ENCODE peak calls at places on chromosomes 11 and 22, in seven cellular contexts. V is Panc1, I is HepG2, R is GM23338, B is GM12878, O is upper lobe of left lung, F is K562. P is an unnamed sample.

GRCh38 chr11:20661850-20662249 is 7.5 kb upstream of the NELL1 start:
- ATAC-seq in V (no peak), O (no peak), F (no peak), R (no peak), B (no peak), I (no peak), P (no peak)

GRCh38 chr11:11461473-11461872 is 108.4 kb upstream of the CSNK2A3 start:
- ATAC-seq in F (no peak), O (no peak), I (no peak), V (no peak), B (no peak), R (no peak), P (peak)

GRCh38 chr11:35943294-35943693 is 568 bp upstream of the LDLRAD3 start:
- ATAC-seq in I (no peak), F (no peak), O (no peak), B (no peak), R (no peak), V (no peak), P (no peak)

GRCh38 chr22:38104084-38104483 is 6.4 kb downstream of the BAIAP2L2 start:
- ATAC-seq in I (no peak), V (no peak), B (peak), F (peak), O (no peak), R (peak), P (no peak)

GRCh38 chr11:94822080-94822479 is 53.9 kb downstream of the AMOTL1 start:
- ATAC-seq in I (no peak), O (no peak), F (no peak), R (no peak), V (no peak), B (no peak), P (no peak)

GRCh38 chr11:111935331-111936044 is 1.7 kb upstream of the DIXDC1 start:
- ATAC-seq in I (peak), R (no peak), O (no peak), V (no peak), F (no peak), B (no peak), P (peak)

GRCh38 chr11:11966354-11966741 is 42.1 kb downstream of the DKK3 start:
- ATAC-seq in V (no peak), F (no peak), R (no peak), I (no peak), O (no peak), B (no peak), P (no peak)

GRCh38 chr11:33376331-33377099 is 119.3 kb downstream of the HIPK3 start:
- ATAC-seq in V (peak), O (no peak), R (peak), I (peak), F (no peak), B (peak), P (peak)

GRCh38 chr11:117020873-117021564 is 77.2 kb downstream of the SIK3 start:
- ATAC-seq in B (peak), R (no peak), I (peak), F (peak), V (no peak), O (no peak), P (no peak)

GRCh38 chr11:16813141-16813540 is 74.7 kb downstream of the C11orf58 start:
- ATAC-seq in F (no peak), I (no peak), R (no peak), V (no peak), O (no peak), B (no peak), P (no peak)

GRCh38 chr22:19748991-19749665 is 11.4 kb upstream of the TBX1 start:
- ATAC-seq in I (no peak), R (no peak), O (no peak), V (no peak), B (no peak), F (peak), P (no peak)

GRCh38 chr22:37588540-37589215 is 8.8 kb upstream of the LGALS2 start:
- ATAC-seq in V (no peak), I (peak), R (no peak), O (no peak), F (no peak), B (peak), P (no peak)

GRCh38 chr11:29452131-29452530 is 564.7 kb downstream of the KCNA4 start:
- ATAC-seq in B (no peak), F (no peak), O (no peak), I (no peak), R (no peak), V (no peak), P (no peak)

GRCh38 chr11:43736502-43737193 is 56.1 kb downstream of the HSD17B12 start:
- ATAC-seq in F (no peak), V (no peak), I (no peak), B (peak), O (no peak), R (peak), P (no peak)

GRCh38 chr11:1825039-1825740 is 9.6 kb upstream of the SYT8 start:
- ATAC-seq in V (peak), I (peak), R (peak), F (peak), B (peak), O (peak), P (no peak)

GRCh38 chr11:133841279-133842043 is 3.9 kb downstream of the SPATA19 start:
- ATAC-seq in O (no peak), I (no peak), F (no peak), B (no peak), R (peak), V (no peak), P (no peak)

GRCh38 chr11:134923441-134923840 is 511.4 kb upstream of the B3GAT1 start:
- ATAC-seq in I (no peak), V (no peak), B (no peak), R (no peak), O (no peak), F (no peak), P (no peak)

GRCh38 chr11:57405271-57405890 is 14.9 kb upstream of the PRG2 start:
- ATAC-seq in O (no peak), V (no peak), I (no peak), F (no peak), B (no peak), R (no peak), P (no peak)

GRCh38 chr11:26947379-26947844 is 46.5 kb upstream of the FIBIN start:
- ATAC-seq in F (no peak), B (no peak), R (no peak), I (no peak), V (no peak), O (peak), P (peak)

GRCh38 chr11:103398829-103399228 is 289.6 kb downstream of the DYNC2H1 start:
- ATAC-seq in O (no peak), B (no peak), I (no peak), V (no peak), F (no peak), R (no peak), P (no peak)

GRCh38 chr22:33677536-33677935 is 242.7 kb downstream of the LARGE1 start:
- ATAC-seq in I (no peak), O (no peak), B (no peak), V (no peak), F (no peak), R (no peak), P (no peak)

GRCh38 chr11:46048198-46048597 is 73.1 kb downstream of the PHF21A start:
- ATAC-seq in I (no peak), F (no peak), O (no peak), B (no peak), R (no peak), V (no peak), P (no peak)

GRCh38 chr11:46050065-46050464 is 71.2 kb downstream of the PHF21A start:
- ATAC-seq in I (no peak), V (no peak), O (peak), B (no peak), R (peak), F (no peak), P (peak)

GRCh38 chr11:46050652-46051051 is 70.6 kb downstream of the PHF21A start:
- ATAC-seq in F (no peak), B (no peak), R (no peak), O (no peak), V (no peak), I (no peak), P (no peak)

GRCh38 chr11:46051102-46051501 is 70.2 kb downstream of the PHF21A start:
- ATAC-seq in O (no peak), R (no peak), F (no peak), B (no peak), I (no peak), V (no peak), P (no peak)

DNA sequence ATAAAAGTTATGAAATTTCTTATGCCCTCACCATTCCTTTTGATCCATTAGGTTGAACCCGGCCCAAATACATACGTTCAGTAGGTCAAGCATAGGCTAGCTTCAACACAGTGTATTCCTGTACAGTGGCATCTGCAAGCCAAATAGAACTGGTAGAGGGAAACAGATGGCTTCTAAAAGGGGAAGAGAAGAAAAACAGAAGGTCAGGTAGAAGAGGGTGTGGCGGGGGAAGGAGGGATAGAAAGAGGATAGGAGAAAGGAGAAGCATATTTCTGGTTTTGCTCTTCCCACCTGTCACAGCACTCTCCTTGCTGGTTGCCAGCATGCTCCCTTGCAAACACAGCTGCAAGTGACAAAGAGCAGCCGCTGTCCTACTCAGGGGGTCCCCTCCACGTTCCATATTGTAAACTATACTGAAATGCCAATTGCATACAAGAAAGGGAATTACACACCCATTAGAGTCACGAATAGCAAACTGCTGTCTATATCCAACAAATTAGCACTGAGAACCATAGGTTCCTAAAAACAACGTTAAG is 71.9 kb downstream of the PHF21A start:
- ATAC-seq in O (no peak), I (no peak), F (no peak), V (no peak), R (peak), B (no peak), P (no peak)
- TF ChIP-seq POLR2AphosphoS5 in O (no peak), I (no peak), F (no peak), V (no peak), R (no peak), B (no peak), P (no peak)

DNA sequence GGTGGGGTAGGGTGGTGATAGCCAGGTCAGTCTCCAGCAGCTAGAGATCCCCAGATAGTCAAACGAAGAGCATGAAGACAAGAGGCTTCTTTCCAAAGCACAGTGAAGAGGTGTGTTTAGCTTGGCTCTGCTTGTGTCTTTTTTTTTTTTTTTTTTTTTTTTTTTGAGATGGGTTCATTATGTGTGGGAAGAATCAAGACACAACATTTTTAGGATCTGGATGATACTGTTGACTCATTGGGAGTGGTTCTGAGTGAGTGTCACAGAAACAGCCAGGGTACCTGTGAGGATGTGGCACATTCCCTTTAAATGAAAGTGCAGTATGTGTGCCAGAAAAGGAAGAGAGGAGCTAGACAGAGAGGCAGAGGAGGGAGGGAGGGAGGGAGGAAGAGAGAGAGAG is 1075.6 kb downstream of the NTM start:
- ATAC-seq in V (no peak), O (no peak), I (no peak), B (no peak), R (no peak), F (no peak), P (no peak)
- TF ChIP-seq POLR2AphosphoS5 in V (no peak), O (no peak), I (no peak), B (no peak), R (no peak), F (no peak), P (no peak)

GRCh38 chr11:45917623-45918330 is at the start of gene PEX16:
- ATAC-seq in I (peak), V (peak), R (peak), F (peak), B (peak), O (peak), P (peak)
- TF ChIP-seq POLR2AphosphoS5 in I (peak), V (peak), R (peak), F (peak), B (peak), O (peak), P (peak)

GRCh38 chr11:3044004-3044403 is 13.2 kb downstream of the CARS1 start:
- ATAC-seq in B (no peak), R (no peak), F (no peak), O (no peak), V (no peak), I (no peak), P (peak)

GRCh38 chr11:3041699-3042098 is 15.5 kb downstream of the CARS1 start:
- ATAC-seq in O (no peak), F (no peak), V (no peak), R (no peak), B (no peak), I (no peak), P (no peak)

GRCh38 chr11:3040881-3041280 is 16.3 kb downstream of the CARS1 start:
- ATAC-seq in B (no peak), R (no peak), F (no peak), V (no peak), I (no peak), O (no peak), P (no peak)

GRCh38 chr11:3043315-3043871 is 13.8 kb downstream of the CARS1 start:
- ATAC-seq in V (no peak), B (no peak), O (no peak), R (no peak), F (no peak), I (no peak), P (peak)

GRCh38 chr11:3042496-3043314 is 14.5 kb downstream of the CARS1 start:
- ATAC-seq in O (no peak), V (no peak), F (no peak), R (peak), B (no peak), I (no peak), P (peak)
- TF ChIP-seq POLR2AphosphoS5 in O (no peak), V (no peak), F (no peak), R (no peak), B (no peak), I (no peak), P (no peak)

DNA sequence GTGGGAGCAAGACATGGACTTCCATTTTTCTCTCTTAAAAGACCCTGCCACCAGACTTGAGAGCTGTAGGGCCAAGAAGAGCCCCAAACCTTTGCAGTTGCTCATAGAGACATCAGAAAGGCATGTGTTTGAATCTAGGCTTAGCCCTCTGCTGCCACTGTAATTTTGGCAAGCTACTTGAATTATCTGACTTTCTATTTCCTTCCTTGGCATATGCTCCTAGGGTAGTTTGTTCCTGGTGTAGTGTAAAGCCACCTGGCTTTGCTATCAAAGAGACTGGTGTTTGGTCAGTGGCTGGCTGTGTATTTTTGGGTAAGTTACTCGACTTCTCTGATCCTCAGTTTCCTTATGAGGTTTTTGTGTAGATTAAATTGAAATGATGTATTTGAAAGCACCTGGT is 252.1 kb upstream of the CCDC90B start:
- ATAC-seq in F (no peak), O (no peak), I (no peak), B (no peak), R (no peak), V (no peak), P (no peak)
- TF ChIP-seq POLR2AphosphoS5 in F (no peak), O (no peak), I (no peak), B (no peak), R (no peak), V (no peak), P (no peak)

DNA sequence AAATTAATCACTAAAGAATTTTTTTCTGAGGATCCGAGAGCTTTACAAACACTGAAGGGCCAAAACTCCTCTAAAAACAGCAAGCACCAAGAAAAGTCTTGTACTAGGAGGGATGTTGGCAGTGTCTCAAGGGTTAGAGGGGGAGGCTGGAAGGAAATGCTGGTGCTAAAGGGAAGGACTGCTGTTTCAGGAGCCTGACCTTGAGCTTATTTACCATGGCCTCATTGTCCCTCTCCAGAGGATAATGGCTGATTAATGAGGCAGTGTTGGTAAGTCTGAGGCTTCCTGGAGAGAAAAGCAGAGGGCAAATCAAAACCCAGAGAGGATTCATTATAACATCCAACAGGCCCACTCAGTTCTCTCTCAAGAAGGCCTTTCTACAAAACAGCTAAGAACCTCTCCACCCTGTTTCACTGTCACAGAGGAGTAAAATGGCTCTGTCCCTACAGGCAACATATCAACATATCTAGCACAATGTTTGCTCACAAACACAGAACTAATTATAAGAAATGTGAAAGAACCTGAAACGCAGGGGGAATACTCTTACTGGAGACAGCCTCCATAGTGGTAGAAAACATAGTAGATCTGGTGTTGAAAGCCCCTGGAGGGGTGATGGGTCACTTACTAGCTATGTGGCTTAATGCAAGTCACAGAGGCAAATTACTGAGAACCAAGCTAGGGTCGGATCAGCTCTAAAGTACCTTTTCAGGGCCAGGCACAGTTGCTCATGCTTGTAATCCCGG is 31.5 kb downstream of the NUMA1 start:
- ATAC-seq in O (no peak), I (no peak), V (no peak), F (no peak), B (no peak), R (peak), P (no peak)
- TF ChIP-seq POLR2AphosphoS5 in O (no peak), I (no peak), V (no peak), F (no peak), B (no peak), R (no peak), P (no peak)

GRCh38 chr22:50200333-50201190 is at the start of gene SELENOO:
- ATAC-seq in O (peak), V (peak), I (peak), F (peak), R (peak), B (peak), P (peak)
- TF ChIP-seq POLR2AphosphoS5 in O (peak), V (no peak), I (peak), F (peak), R (peak), B (no peak), P (peak)